ENCODE peak calls at places on chromosomes 5 and 9, in five cellular contexts. B is IMR-90, I is heart right ventricle, F is pancreas, Q is lung. T is an unnamed sample.

GRCh38 chr5:144697847-144698262 is 527.2 kb downstream of the KCTD16 start:
- DNase-seq in B (peak), I (no peak), F (no peak), Q (no peak), T (peak)

GRCh38 chr9:116368680-116369079 is 215.1 kb downstream of the PAPPA start:
- DNase-seq in B (no peak), I (no peak), F (no peak), Q (no peak), T (no peak)

GRCh38 chr5:87393331-87393730 is 19.4 kb downstream of the CCNH start:
- DNase-seq in B (peak), I (no peak), F (no peak), Q (no peak), T (peak)

GRCh38 chr9:1522219-1522767 is 472.1 kb downstream of the DMRT2 start:
- DNase-seq in B (no peak), I (no peak), F (no peak), Q (no peak), T (no peak)

GRCh38 chr5:14160116-14160515 is 17.0 kb downstream of the TRIO start:
- DNase-seq in B (no peak), I (no peak), F (no peak), Q (no peak), T (no peak)

GRCh38 chr9:126708178-126708577 is 94.5 kb downstream of the LMX1B start:
- DNase-seq in B (no peak), I (no peak), F (no peak), Q (peak), T (no peak)

GRCh38 chr9:130766031-130766903 is 68.8 kb upstream of the ABL1 start:
- DNase-seq in B (no peak), I (no peak), F (no peak), Q (no peak), T (no peak)

GRCh38 chr9:114007991-114008666 is 70.0 kb downstream of the AMBP start:
- DNase-seq in B (no peak), I (no peak), F (no peak), Q (no peak), T (no peak)

GRCh38 chr5:71011194-71011792 is 13.8 kb downstream of the NAIP start:
- DNase-seq in B (no peak), I (no peak), F (no peak), Q (no peak), T (no peak)

GRCh38 chr5:42494414-42494813 is 71.2 kb downstream of the GHR start:
- DNase-seq in B (peak), I (no peak), F (no peak), Q (no peak), T (no peak)

GRCh38 chr9:20253635-20254034 is 368.7 kb downstream of the MLLT3 start:
- DNase-seq in B (no peak), I (no peak), F (no peak), Q (no peak), T (no peak)

GRCh38 chr5:175711031-175711430 is 53.2 kb downstream of the HRH2 start:
- DNase-seq in B (no peak), I (no peak), F (no peak), Q (no peak), T (no peak)

GRCh38 chr5:135206862-135207261 is 172.8 kb upstream of the PITX1 start:
- DNase-seq in B (no peak), I (no peak), F (no peak), Q (peak), T (no peak)

GRCh38 chr5:55829956-55830355 is 21.2 kb upstream of the IL31RA start:
- DNase-seq in B (peak), I (no peak), F (no peak), Q (no peak), T (no peak)

GRCh38 chr9:89363311-89363670 is 45.0 kb downstream of the SECISBP2 start:
- DNase-seq in B (no peak), I (no peak), F (no peak), Q (no peak), T (no peak)

GRCh38 chr5:114360816-114361723 is 800 bp upstream of the KCNN2 start:
- DNase-seq in B (peak), I (peak), F (peak), Q (no peak), T (no peak)

GRCh38 chr5:167816354-167816753 is 475.1 kb upstream of the WWC1 start:
- DNase-seq in B (peak), I (no peak), F (no peak), Q (no peak), T (peak)

GRCh38 chr9:36142510-36143161 is 6.1 kb downstream of the GLIPR2 start:
- DNase-seq in B (no peak), I (peak), F (no peak), Q (no peak), T (no peak)

GRCh38 chr9:114611516-114612271 is 603 bp downstream of the TMEM268 start:
- DNase-seq in B (peak), I (peak), F (peak), Q (peak), T (peak)

GRCh38 chr5:159099049-159099760 is 511 bp downstream of the EBF1 start:
- DNase-seq in B (peak), I (peak), F (peak), Q (no peak), T (peak)

GRCh38 chr5:10489810-10490426 is 48.2 kb downstream of the ROPN1L start:
- DNase-seq in B (peak), I (no peak), F (no peak), Q (no peak), T (peak)

GRCh38 chr9:21611896-21612295 is 129.8 kb upstream of the IFNE start:
- DNase-seq in B (no peak), I (no peak), F (no peak), Q (no peak), T (no peak)

GRCh38 chr9:26754494-26755188 is 138.0 kb downstream of the CAAP1 start:
- DNase-seq in B (no peak), I (no peak), F (peak), Q (no peak), T (no peak)

GRCh38 chr9:38306899-38307298 is 85.6 kb upstream of the ALDH1B1 start:
- DNase-seq in B (no peak), I (no peak), F (no peak), Q (no peak), T (no peak)

GRCh38 chr5:55645304-55645703 is 66.8 kb downstream of the SLC38A9 start:
- DNase-seq in B (peak), I (no peak), F (no peak), Q (no peak), T (no peak)

GRCh38 chr9:116450378-116451139 is 236.5 kb upstream of the TRIM32 start:
- DNase-seq in B (peak), I (no peak), F (no peak), Q (no peak), T (peak)

GRCh38 chr5:103027267-103027666 is 92.7 kb downstream of the GIN1 start:
- DNase-seq in B (no peak), I (no peak), F (no peak), Q (no peak), T (no peak)

GRCh38 chr5:1789838-1790462 is 9.7 kb downstream of the MRPL36 start:
- DNase-seq in B (peak), I (no peak), F (no peak), Q (no peak), T (peak)

GRCh38 chr9:100474082-100474949 is 1.4 kb downstream of the TMEFF1 start:
- DNase-seq in B (no peak), I (no peak), F (no peak), Q (no peak), T (no peak)

GRCh38 chr9:4266602-4267001 is 33.3 kb downstream of the GLIS3 start:
- DNase-seq in B (no peak), I (no peak), F (no peak), Q (no peak), T (no peak)

GRCh38 chr5:17441351-17441750 is 56.7 kb upstream of the TAF11L2 start:
- DNase-seq in B (peak), I (no peak), F (no peak), Q (no peak), T (peak)

GRCh38 chr5:135830384-135831275 is 3.8 kb upstream of the SLC25A48 start:
- DNase-seq in B (no peak), I (no peak), F (no peak), Q (peak), T (no peak)

DNA sequence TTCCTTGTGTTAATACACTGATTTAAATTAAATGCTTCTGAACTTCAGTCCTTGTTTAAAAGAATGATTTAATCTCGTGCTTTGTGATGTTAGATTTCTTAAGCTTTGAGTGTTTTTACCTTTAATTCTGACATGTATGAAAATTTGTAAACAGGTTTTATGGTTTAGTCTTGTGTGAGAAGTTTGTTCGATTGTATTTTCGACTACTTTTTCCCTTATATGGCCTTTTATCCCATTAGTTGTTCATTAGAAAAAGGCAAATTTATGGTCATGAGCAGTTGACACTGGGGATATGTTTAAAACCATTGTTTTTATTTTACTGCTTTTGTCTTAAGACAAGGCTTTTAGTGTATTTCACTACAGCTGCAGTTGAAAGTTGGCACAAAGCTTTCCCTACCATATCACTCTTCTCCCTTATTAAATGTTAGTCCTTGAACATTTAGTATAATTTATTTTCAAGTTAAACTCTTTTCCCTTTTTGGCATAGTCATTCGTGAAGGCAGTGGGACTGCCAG is 3.3 kb downstream of the UBE2R2 start:
- DNase-seq in B (no peak), I (no peak), F (no peak), Q (no peak), T (no peak)
- H3K4me3 ChIP-seq in B (peak), I (no peak), F (peak), Q (no peak), T (no peak)

GRCh38 chr5:179906294-179906794 is 1.4 kb downstream of the TBC1D9B start:
- DNase-seq in B (no peak), I (no peak), F (no peak), Q (no peak), T (peak)

GRCh38 chr5:179906795-179907569 is 715 bp downstream of the TBC1D9B start:
- DNase-seq in B (peak), I (peak), F (peak), Q (no peak), T (peak)

GRCh38 chr5:179907570-179908324 is at the start of gene TBC1D9B:
- DNase-seq in B (peak), I (peak), F (peak), Q (peak), T (peak)

GRCh38 chr5:179909224-179909623 is 1.5 kb upstream of the TBC1D9B start:
- DNase-seq in B (no peak), I (no peak), F (no peak), Q (no peak), T (no peak)

GRCh38 chr5:179908528-179908927 is 831 bp upstream of the TBC1D9B start:
- DNase-seq in B (no peak), I (no peak), F (peak), Q (no peak), T (no peak)
- TF ChIP-seq CTCF in B (peak), I (no peak), F (no peak), Q (no peak), T (peak)

GRCh38 chr9:136109351-136110081 is 9.2 kb downstream of the TMEM250 start:
- DNase-seq in B (peak), I (peak), F (peak), Q (peak), T (peak)

GRCh38 chr9:136107953-136108647 is 10.6 kb downstream of the TMEM250 start:
- DNase-seq in B (no peak), I (no peak), F (no peak), Q (no peak), T (no peak)

GRCh38 chr9:136107155-136107952 is 11.3 kb downstream of the TMEM250 start:
- DNase-seq in B (no peak), I (no peak), F (no peak), Q (no peak), T (no peak)

GRCh38 chr9:136110082-136111061 is 8.3 kb downstream of the TMEM250 start:
- DNase-seq in B (peak), I (peak), F (no peak), Q (no peak), T (peak)

DNA sequence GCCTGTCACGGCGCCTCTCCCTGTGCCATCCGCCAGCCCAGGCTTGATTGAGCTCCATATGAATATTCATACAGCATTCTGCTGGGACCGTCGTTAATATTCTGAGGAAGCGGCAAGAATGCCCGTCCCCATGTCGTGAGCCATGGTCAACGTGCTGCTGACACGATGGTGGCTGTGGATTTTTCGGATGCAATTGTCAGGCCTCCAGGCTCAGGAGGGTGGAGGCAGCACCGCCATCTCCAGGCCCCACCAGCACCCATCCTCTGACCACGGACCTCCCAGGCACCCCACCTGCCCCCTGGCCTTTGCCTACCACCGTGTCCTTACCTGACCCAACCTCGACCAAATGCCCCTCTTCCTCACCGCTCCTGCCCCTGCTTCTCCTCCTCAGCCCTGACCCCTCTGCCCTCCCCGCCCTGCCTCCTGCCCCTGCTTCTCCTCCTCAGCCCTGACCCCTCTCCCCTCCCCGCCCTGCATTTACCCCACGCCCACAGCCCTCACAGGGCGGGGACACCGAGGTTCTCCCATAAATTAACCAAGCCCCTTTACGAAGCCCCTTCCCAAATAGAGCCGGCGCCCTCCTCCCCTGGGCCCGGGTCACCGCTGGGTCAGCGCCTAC is 9.9 kb downstream of the TMEM250 start:
- DNase-seq in B (no peak), I (no peak), F (no peak), Q (no peak), T (no peak)
- H3K4me3 ChIP-seq in B (no peak), I (peak), F (peak), Q (no peak), T (no peak)

GRCh38 chr5:141889282-141889871 is 11.2 kb upstream of the PCDH1 start:
- DNase-seq in B (no peak), I (no peak), F (no peak), Q (no peak), T (no peak)
- TF ChIP-seq CTCF in B (peak), I (no peak), F (no peak), Q (no peak), T (peak)

DNA sequence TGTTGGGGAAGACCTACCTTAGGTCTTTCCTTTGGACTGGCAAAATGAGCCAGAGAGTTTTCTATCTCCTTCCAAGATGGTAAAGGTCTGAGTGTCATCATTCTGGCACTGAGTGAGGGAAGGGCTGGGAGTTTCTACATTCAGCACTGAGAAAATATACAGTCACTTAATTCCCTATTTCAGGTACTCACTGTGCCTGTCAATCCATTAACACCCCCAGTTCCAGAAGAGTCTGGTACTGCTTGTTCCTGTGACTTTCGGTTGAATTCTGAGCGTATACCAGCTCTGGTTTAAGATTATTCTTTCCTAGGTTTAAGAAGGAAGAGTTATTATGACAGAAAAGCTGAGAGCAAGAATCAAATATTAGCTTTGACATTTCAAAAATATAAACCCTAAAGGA is 68.4 kb downstream of the MTX3 start:
- DNase-seq in B (no peak), I (no peak), F (no peak), Q (no peak), T (no peak)
- H3K4me3 ChIP-seq in B (no peak), I (no peak), F (no peak), Q (no peak), T (no peak)

GRCh38 chr5:78534148-78535009 is 114.2 kb downstream of the LHFPL2 start:
- DNase-seq in B (peak), I (peak), F (peak), Q (no peak), T (peak)

GRCh38 chr5:78530342-78531096 is 118.1 kb downstream of the LHFPL2 start:
- DNase-seq in B (peak), I (no peak), F (no peak), Q (no peak), T (peak)

GRCh38 chr5:78536797-78537196 is 111.8 kb downstream of the LHFPL2 start:
- DNase-seq in B (no peak), I (no peak), F (no peak), Q (no peak), T (no peak)

GRCh38 chr5:78537406-78537805 is 111.2 kb downstream of the LHFPL2 start:
- DNase-seq in B (no peak), I (no peak), F (no peak), Q (no peak), T (no peak)

DNA sequence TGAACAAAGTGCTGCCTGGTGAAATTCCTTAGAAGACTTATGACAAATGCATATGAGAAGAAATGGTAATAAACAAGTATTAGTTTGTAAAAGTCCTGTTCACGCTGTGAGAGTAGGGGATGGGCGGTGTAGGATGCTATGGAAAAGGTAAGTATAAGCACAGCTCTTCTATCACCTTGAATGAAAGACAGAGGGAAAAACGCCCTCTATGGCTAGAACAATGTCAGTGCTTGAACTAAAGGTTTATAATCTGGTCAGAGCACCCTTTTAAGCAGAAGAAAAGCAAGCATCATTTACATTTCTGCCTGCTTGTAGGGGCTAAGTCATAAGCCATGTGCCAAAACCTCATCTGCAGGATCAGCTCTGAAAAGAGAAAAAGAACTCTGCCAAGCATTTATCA is 115.2 kb downstream of the LHFPL2 start:
- DNase-seq in B (peak), I (no peak), F (no peak), Q (no peak), T (peak)
- TF ChIP-seq CTCF in B (peak), I (no peak), F (no peak), Q (no peak), T (peak)

GRCh38 chr5:127022846-127023245 is 7.5 kb downstream of the MARCHF3 start:
- DNase-seq in B (no peak), I (no peak), F (no peak), Q (no peak), T (no peak)
- H3K4me3 ChIP-seq in B (no peak), I (no peak), F (no peak), Q (no peak), T (no peak)

DNA sequence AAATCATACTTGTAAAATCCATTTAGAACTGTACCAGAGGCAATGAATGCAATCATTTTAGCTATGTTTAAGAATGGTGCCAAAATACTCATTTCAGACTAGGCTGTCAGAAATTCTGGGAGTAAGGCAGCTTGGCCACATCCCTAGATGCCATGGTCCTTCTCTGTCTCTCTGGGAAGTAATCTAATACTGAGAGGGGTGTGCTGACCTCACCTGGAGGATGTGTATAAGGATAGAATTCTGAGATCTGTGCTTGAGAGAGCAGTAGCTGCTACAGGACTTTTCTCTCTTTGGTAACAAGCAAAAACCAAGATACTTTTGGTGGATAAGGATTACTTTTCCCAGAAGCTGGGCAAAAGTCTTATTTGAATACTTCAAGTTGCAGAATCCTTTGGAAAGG is 68.1 kb upstream of the MRPS30 start:
- DNase-seq in B (no peak), I (no peak), F (no peak), Q (no peak), T (no peak)
- TF ChIP-seq CTCF in B (no peak), I (no peak), F (no peak), Q (no peak), T (no peak)

GRCh38 chr5:180803181-180804128 is 849 bp upstream of the MGAT1 start:
- DNase-seq in B (no peak), I (peak), F (no peak), Q (peak), T (peak)

GRCh38 chr5:180807654-180808414 is 5.2 kb upstream of the MGAT1 start:
- DNase-seq in B (no peak), I (no peak), F (no peak), Q (no peak), T (no peak)

GRCh38 chr5:180808461-180809000 is 5.9 kb upstream of the MGAT1 start:
- DNase-seq in B (no peak), I (no peak), F (no peak), Q (no peak), T (no peak)

GRCh38 chr5:180804129-180804601 is 1.6 kb upstream of the MGAT1 start:
- DNase-seq in B (no peak), I (no peak), F (no peak), Q (no peak), T (no peak)

DNA sequence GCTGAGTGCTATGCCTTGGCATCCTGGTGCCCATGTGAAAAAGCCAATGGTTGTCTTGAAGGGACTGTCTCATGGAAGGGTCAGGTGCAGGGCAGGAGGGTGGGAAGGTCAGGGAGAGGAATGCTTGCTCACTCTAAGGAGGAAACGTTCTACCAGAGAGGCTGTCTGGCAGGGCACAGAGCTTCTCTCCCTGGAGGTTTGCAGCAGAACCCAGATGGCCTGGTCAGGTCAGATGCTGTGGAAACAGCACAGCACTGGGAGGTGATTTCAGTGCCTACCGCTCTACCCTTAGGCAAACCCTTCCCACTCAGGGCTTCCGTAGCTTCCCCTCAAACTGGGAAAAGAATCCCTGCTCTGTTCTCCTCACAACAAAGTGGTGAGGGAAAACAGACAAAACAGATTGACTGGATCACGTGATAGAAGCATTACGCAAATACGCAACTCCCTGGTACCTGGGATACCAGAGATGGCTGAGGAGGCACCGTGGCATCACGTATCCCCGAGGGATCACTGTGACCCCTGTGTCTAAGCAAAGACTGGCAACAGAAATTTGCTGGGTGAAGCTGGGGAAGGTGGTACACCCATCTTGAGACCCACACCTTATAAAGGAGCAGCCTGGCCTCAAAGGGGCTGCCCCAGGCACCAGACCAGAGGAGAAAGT is 3.9 kb upstream of the MGAT1 start:
- DNase-seq in B (no peak), I (no peak), F (no peak), Q (no peak), T (no peak)
- H3K4me3 ChIP-seq in B (no peak), I (peak), F (no peak), Q (no peak), T (no peak)

T was measured in astrocyte of the spinal cord.